ENCODE peak calls at places on chromosomes 6 and 20, in five cellular contexts. J is HCT116, Q is GM12865, D is AG09309, E is cardiac muscle cell. V is an unnamed sample.

GRCh38 chr20:16115891-16116577 is 457.2 kb downstream of the KIF16B start:
- DNase-seq in E (peak), J (no peak), D (no peak), Q (no peak), V (no peak)

GRCh38 chr6:36897629-36898028 is 11.9 kb downstream of the C6orf89 start:
- DNase-seq in J (no peak), Q (no peak), E (peak), D (no peak), V (no peak)

GRCh38 chr6:170201361-170201760 is 89.5 kb downstream of the DLL1 start:
- DNase-seq in Q (no peak), J (no peak), E (no peak), D (no peak), V (no peak)

GRCh38 chr20:38215789-38216182 is 44.7 kb downstream of the KIAA1755 start:
- DNase-seq in D (no peak), J (no peak), Q (no peak), E (no peak), V (no peak)

GRCh38 chr6:14796974-14797762 is 448.7 kb upstream of the JARID2 start:
- DNase-seq in D (peak), J (no peak), Q (no peak), E (no peak), V (no peak)

GRCh38 chr20:9409981-9410380 is 104.4 kb upstream of the LAMP5 start:
- DNase-seq in E (no peak), J (no peak), D (peak), Q (no peak), V (no peak)

GRCh38 chr6:149202967-149203366 is 114.5 kb upstream of the TAB2 start:
- DNase-seq in D (no peak), J (no peak), Q (no peak), E (no peak), V (no peak)

GRCh38 chr6:2038096-2038495 is 207.3 kb downstream of the GMDS start:
- DNase-seq in E (no peak), Q (no peak), J (no peak), D (no peak), V (no peak)

GRCh38 chr6:47187883-47188587 is 121.7 kb downstream of the TNFRSF21 start:
- DNase-seq in Q (no peak), D (no peak), E (no peak), J (no peak), V (no peak)

GRCh38 chr6:27281105-27281539 is 31.0 kb downstream of the POM121L2 start:
- DNase-seq in J (peak), Q (no peak), D (no peak), E (no peak), V (no peak)

GRCh38 chr6:131825946-131826345 is 18.1 kb downstream of the ENPP1 start:
- DNase-seq in E (no peak), J (no peak), D (no peak), Q (no peak), V (no peak)

GRCh38 chr20:32064667-32065066 is 12.6 kb downstream of the HCK start:
- DNase-seq in E (no peak), D (no peak), Q (peak), J (no peak), V (no peak)

GRCh38 chr6:127997472-127998164 is 96.8 kb upstream of the THEMIS start:
- DNase-seq in E (no peak), J (no peak), Q (no peak), D (no peak), V (no peak)

GRCh38 chr6:26362093-26362835 is 2.7 kb upstream of the BTN3A2 start:
- DNase-seq in J (no peak), Q (no peak), E (no peak), D (no peak), V (no peak)

GRCh38 chr20:8043687-8044278 is 24.2 kb upstream of the TMX4 start:
- DNase-seq in D (peak), E (peak), Q (peak), J (peak), V (peak)

GRCh38 chr6:47343631-47344421 is 34.1 kb upstream of the TNFRSF21 start:
- DNase-seq in J (no peak), E (peak), Q (no peak), D (no peak), V (peak)

GRCh38 chr20:10524643-10525042 is 89.5 kb downstream of the SLX4IP start:
- DNase-seq in J (peak), D (no peak), E (no peak), Q (no peak), V (no peak)

GRCh38 chr6:159679091-159680077 is 13.7 kb downstream of the SOD2 start:
- DNase-seq in E (no peak), J (no peak), D (no peak), Q (no peak), V (no peak)

GRCh38 chr20:24651171-24651972 is 181.9 kb downstream of the SYNDIG1 start:
- DNase-seq in Q (no peak), D (peak), E (no peak), J (no peak), V (no peak)

GRCh38 chr20:11972478-11972877 is 54.8 kb downstream of the BTBD3 start:
- DNase-seq in E (no peak), D (no peak), J (no peak), Q (no peak), V (no peak)

GRCh38 chr6:134908906-134909516 is 40.9 kb downstream of the ALDH8A1 start:
- DNase-seq in J (peak), E (no peak), D (peak), Q (no peak), V (no peak)

GRCh38 chr6:24882295-24882694 is 53.5 kb downstream of the RIPOR2 start:
- DNase-seq in E (no peak), D (no peak), J (no peak), Q (no peak), V (no peak)

GRCh38 chr6:137823826-137824501 is 43.1 kb upstream of the TNFAIP3 start:
- DNase-seq in D (no peak), Q (no peak), J (no peak), E (peak), V (no peak)

GRCh38 chr6:38942442-38942841 is 106.1 kb upstream of the GLP1R start:
- DNase-seq in Q (no peak), E (no peak), D (no peak), J (no peak), V (no peak)

GRCh38 chr6:91088515-91088914 is 501.6 kb upstream of the MAP3K7 start:
- DNase-seq in D (no peak), E (no peak), J (no peak), Q (no peak), V (no peak)

GRCh38 chr20:1617055-1617454 is 2.8 kb downstream of the SIRPB1 start:
- DNase-seq in E (no peak), Q (no peak), D (no peak), J (no peak), V (no peak)

GRCh38 chr6:35181933-35182612 is 31.7 kb upstream of the SCUBE3 start:
- DNase-seq in Q (peak), J (peak), E (no peak), D (no peak), V (peak)

GRCh38 chr20:17533396-17533795 is 2.2 kb upstream of the BFSP1 start:
- DNase-seq in Q (peak), J (peak), D (peak), E (peak), V (no peak)

GRCh38 chr6:10268661-10269060 is 146.2 kb downstream of the TFAP2A start:
- DNase-seq in E (no peak), Q (no peak), D (no peak), J (no peak), V (no peak)

GRCh38 chr20:62623488-62624324 is 18.6 kb upstream of the SLCO4A1 start:
- DNase-seq in Q (peak), D (peak), E (peak), J (peak), V (peak)

GRCh38 chr20:41045680-41046079 is 17.1 kb downstream of the TOP1 start:
- DNase-seq in Q (no peak), D (no peak), E (no peak), J (no peak), V (no peak)

GRCh38 chr6:31657406-31658157 is 1.9 kb downstream of the APOM start:
- DNase-seq in J (no peak), E (no peak), D (no peak), Q (no peak), V (no peak)

DNA sequence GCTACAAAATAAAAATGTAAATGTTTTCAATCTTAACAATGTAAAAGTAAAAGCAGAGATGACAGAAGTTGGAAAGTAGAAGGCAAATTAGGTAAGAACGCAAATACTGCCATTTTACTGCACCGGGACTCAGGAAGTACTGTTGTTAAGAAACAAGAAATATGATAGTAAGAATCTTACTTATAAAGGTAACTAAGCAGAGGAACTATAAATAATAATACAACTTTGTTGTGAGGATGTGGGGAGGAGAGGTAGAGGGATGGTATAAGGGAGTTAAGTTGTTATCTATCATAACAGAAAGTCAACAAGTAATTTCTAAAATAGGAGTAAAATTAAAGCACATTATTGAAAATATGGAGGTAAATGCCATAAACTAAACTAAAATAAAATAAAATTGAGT is 104.3 kb upstream of the MRPS10 start:
- DNase-seq in Q (no peak), E (no peak), J (no peak), D (no peak), V (no peak)
- TF ChIP-seq CTCF in Q (no peak), E (no peak), J (no peak), D (no peak), V (no peak)

DNA sequence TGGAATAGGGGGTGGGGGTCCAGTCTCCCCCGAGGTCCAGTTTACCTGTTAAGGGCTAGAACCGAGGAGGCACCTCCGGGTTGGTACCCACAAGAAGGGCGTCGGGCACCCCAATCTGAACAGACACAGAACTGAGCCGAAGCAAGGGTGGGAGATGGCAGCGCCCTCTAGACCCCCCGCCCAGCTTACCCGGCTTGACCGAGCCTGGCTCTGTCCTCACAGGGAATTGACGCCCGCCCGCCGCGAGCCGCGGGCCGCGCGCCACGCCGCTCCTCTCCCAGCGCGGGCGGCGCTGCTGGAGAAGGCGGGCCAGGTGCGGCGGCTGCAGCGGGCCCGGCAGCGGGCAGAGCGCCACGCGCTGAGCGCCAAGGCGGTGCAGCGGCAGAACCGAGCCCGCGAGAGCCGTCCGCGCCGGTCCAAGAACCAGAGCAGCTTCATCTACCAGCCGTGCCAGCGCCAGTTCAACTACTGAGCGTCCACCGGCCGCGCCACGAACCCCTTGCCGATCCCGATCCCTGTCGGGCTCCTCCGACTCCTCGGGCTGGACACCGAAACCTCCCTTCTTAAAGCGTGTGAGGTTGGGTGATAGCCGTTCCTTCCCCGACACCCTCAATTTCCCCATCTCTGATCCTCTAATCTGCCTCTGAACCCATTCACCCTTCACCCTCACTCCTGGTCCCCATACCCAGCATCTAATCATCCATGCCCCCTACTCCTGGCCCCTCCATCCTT is 5.9 kb downstream of the TP53INP2 start:
- DNase-seq in J (peak), Q (no peak), D (no peak), E (peak), V (peak)
- TF ChIP-seq CTCF in J (no peak), Q (peak), D (no peak), E (no peak), V (peak)

GRCh38 chr6:167825759-167826229 is 917 bp upstream of the AFDN start:
- DNase-seq in E (peak), D (no peak), Q (peak), J (peak), V (peak)
- TF ChIP-seq CTCF in E (no peak), D (no peak), Q (no peak), J (peak), V (no peak)

DNA sequence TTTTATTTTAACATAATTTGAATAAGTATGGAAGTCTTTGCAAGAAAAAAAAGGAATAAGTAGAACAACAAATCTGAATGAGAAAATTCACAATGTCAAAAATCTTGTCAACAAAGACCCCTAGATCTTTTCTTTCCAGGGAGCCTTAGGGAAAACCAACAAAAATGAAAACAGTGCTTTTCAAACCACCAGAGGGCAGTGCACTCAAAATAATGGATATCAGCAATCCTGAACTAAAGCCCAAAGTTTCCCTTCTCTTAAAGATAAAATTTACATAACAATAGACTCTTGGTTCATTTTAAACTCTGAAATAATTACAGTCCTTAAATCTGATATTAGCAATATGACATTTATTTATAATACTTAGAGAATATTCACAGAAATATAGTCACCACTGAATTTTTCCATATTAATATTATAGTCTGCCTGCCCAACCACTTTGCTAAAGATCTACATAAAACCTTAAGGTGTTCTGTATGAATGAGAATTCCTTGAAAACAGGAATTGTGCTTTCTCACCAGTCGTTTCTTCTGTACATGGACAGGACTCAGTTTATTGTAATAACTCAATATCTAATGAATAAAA is 105.3 kb upstream of the BMP5 start:
- DNase-seq in D (peak), J (peak), E (peak), Q (peak), V (peak)
- TF ChIP-seq CTCF in D (peak), J (peak), E (peak), Q (peak), V (peak)

GRCh38 chr6:29602564-29603361 is 17.8 kb downstream of the OR2H2 start:
- DNase-seq in J (peak), D (no peak), E (peak), Q (peak), V (peak)
- TF ChIP-seq CTCF in J (peak), D (no peak), E (peak), Q (peak), V (peak)

V was measured in Calu3.